ENCODE peak calls at places on chromosomes 3 and 15, in ten cellular contexts. K, F, C, D, V, N, J, I, H and Q are unnamed samples.

GRCh38 chr15:66092053-66092976 is 161.2 kb downstream of the MEGF11 start:
- DNase-seq in F (peak), N (no peak), C (no peak), K (no peak), H (no peak), J (no peak), D (no peak), V (no peak), I (no peak), Q (no peak)

GRCh38 chr3:136075218-136075808 is 109.8 kb downstream of the PPP2R3A start:
- DNase-seq in H (peak), C (no peak), J (peak), N (peak), D (peak), F (peak), I (peak), K (peak), V (no peak), Q (peak)

GRCh38 chr3:52682016-52682415 is 3.7 kb downstream of the PBRM1 start:
- DNase-seq in J (peak), C (no peak), I (peak), F (peak), D (peak), N (no peak), V (no peak), H (no peak), K (peak), Q (peak)

GRCh38 chr3:23600178-23600577 is 205.6 kb upstream of the UBE2E1 start:
- DNase-seq in J (no peak), I (peak), C (no peak), H (no peak), D (peak), N (peak), V (no peak), F (peak), K (no peak), Q (peak)

GRCh38 chr15:98865397-98866339 is 141.9 kb downstream of the PGPEP1L start:
- DNase-seq in I (peak), N (no peak), C (peak), V (peak), H (peak), F (peak), J (no peak), K (peak), D (peak), Q (peak)

GRCh38 chr3:13296662-13297061 is 123.5 kb downstream of the NUP210 start:
- DNase-seq in N (no peak), D (no peak), I (no peak), J (peak), K (no peak), C (peak), H (no peak), F (no peak), V (no peak), Q (no peak)

GRCh38 chr3:69082805-69083204 is 1.9 kb upstream of the ARL6IP5 start:
- DNase-seq in D (peak), H (no peak), F (peak), C (no peak), J (no peak), V (no peak), K (no peak), N (peak), I (peak), Q (peak)

GRCh38 chr3:129555616-129556357 is 12.8 kb downstream of the H1-8 start:
- DNase-seq in V (peak), J (no peak), C (no peak), I (no peak), F (no peak), N (no peak), K (no peak), H (no peak), D (no peak), Q (peak)

GRCh38 chr15:89101302-89102191 is 13.3 kb downstream of the ABHD2 start:
- DNase-seq in I (peak), J (no peak), V (no peak), F (peak), N (peak), C (peak), H (peak), D (peak), K (peak), Q (peak)

GRCh38 chr3:49222002-49222401 is 50.6 kb downstream of the KLHDC8B start:
- DNase-seq in K (no peak), I (no peak), D (no peak), V (no peak), F (no peak), C (no peak), J (no peak), H (no peak), N (no peak), Q (no peak)

GRCh38 chr3:101281616-101282015 is 38.8 kb downstream of the IMPG2 start:
- DNase-seq in V (no peak), H (no peak), I (no peak), F (no peak), J (no peak), N (peak), C (no peak), K (no peak), D (no peak), Q (no peak)

GRCh38 chr3:149506540-149506939 is 32.0 kb downstream of the TM4SF4 start:
- DNase-seq in C (no peak), J (no peak), K (no peak), V (no peak), N (no peak), D (peak), H (no peak), I (no peak), F (peak), Q (peak)

GRCh38 chr3:9879830-9880549 is at the start of gene CIDEC:
- DNase-seq in H (no peak), N (no peak), C (no peak), K (no peak), F (no peak), D (no peak), I (no peak), J (no peak), V (no peak), Q (no peak)

GRCh38 chr3:46214751-46215352 is 6.7 kb upstream of the CCR1 start:
- DNase-seq in K (peak), V (no peak), J (peak), H (no peak), I (no peak), C (peak), N (no peak), D (peak), F (no peak), Q (no peak)

GRCh38 chr3:128404276-128405062 is 62.2 kb downstream of the DNAJB8 start:
- DNase-seq in J (no peak), H (no peak), D (no peak), N (no peak), V (no peak), F (no peak), C (no peak), K (no peak), I (no peak), Q (no peak)

GRCh38 chr15:23039151-23039916 is at the start of gene TUBGCP5:
- DNase-seq in I (peak), K (peak), V (peak), F (peak), N (peak), J (peak), H (peak), D (peak), C (peak), Q (peak)

GRCh38 chr3:149609595-149609994 is 48.2 kb downstream of the WWTR1 start:
- DNase-seq in C (no peak), F (no peak), N (no peak), V (no peak), D (no peak), J (no peak), H (no peak), K (no peak), I (no peak), Q (no peak)